ENCODE peak calls at places on chromosomes 1 and 21, in nine cellular contexts. One of them, this sample, is unnamed.

GRCh38 chr1:234212764-234213406 is 160.4 kb upstream of the COA6 start:
- DNase-seq in astrocyte of the cerebellum: peak; percentile 23
- DNase-seq in pancreas: peak; percentile 40
- DNase-seq in right atrium auricular region: peak; percentile 34
- DNase-seq in heart right ventricle: no peak
- DNase-seq in fibroblast of lung: peak; percentile 3
- DNase-seq in GM23338: peak; percentile 84
- DNase-seq in AG10803: peak; percentile 23
- DNase-seq in heart left ventricle: no peak
- DNase-seq in this sample: peak; percentile 15

GRCh38 chr1:237672748-237673147 is 218.0 kb downstream of the ZP4 start:
- DNase-seq in GM23338: peak; percentile 23
- DNase-seq in pancreas: no peak
- DNase-seq in right atrium auricular region: no peak
- DNase-seq in fibroblast of lung: peak; percentile 10
- DNase-seq in heart left ventricle: no peak
- DNase-seq in astrocyte of the cerebellum: no peak
- DNase-seq in heart right ventricle: no peak
- DNase-seq in AG10803: no peak
- DNase-seq in this sample: no peak

GRCh38 chr21:41600116-41600515 is 92.2 kb upstream of the TMPRSS2 start:
- DNase-seq in AG10803: no peak
- DNase-seq in pancreas: no peak
- DNase-seq in heart left ventricle: no peak
- DNase-seq in heart right ventricle: no peak
- DNase-seq in right atrium auricular region: no peak
- DNase-seq in fibroblast of lung: no peak
- DNase-seq in astrocyte of the cerebellum: no peak
- DNase-seq in GM23338: no peak
- DNase-seq in this sample: no peak

GRCh38 chr1:187842406-187843165 is 1013.8 kb downstream of the PLA2G4A start:
- DNase-seq in heart right ventricle: peak; percentile 5
- DNase-seq in astrocyte of the cerebellum: no peak
- DNase-seq in GM23338: peak; percentile 4
- DNase-seq in fibroblast of lung: no peak
- DNase-seq in heart left ventricle: peak; percentile 24
- DNase-seq in pancreas: no peak
- DNase-seq in AG10803: no peak
- DNase-seq in right atrium auricular region: no peak
- DNase-seq in this sample: no peak

GRCh38 chr21:38987551-38988210 is 182.0 kb downstream of the ETS2 start:
- DNase-seq in heart right ventricle: no peak
- DNase-seq in fibroblast of lung: no peak
- DNase-seq in heart left ventricle: no peak
- DNase-seq in right atrium auricular region: no peak
- DNase-seq in AG10803: no peak
- DNase-seq in pancreas: no peak
- DNase-seq in GM23338: no peak
- DNase-seq in astrocyte of the cerebellum: no peak
- DNase-seq in this sample: no peak

GRCh38 chr1:209796733-209797025 is 9.3 kb downstream of the IRF6 start:
- DNase-seq in astrocyte of the cerebellum: no peak
- DNase-seq in heart right ventricle: no peak
- DNase-seq in AG10803: no peak
- DNase-seq in fibroblast of lung: no peak
- DNase-seq in GM23338: no peak
- DNase-seq in pancreas: no peak
- DNase-seq in right atrium auricular region: no peak
- DNase-seq in heart left ventricle: no peak
- DNase-seq in this sample: no peak

GRCh38 chr1:48674641-48675040 is 102.0 kb downstream of the BEND5 start:
- DNase-seq in heart left ventricle: no peak
- DNase-seq in GM23338: no peak
- DNase-seq in AG10803: peak; percentile 38
- DNase-seq in heart right ventricle: no peak
- DNase-seq in right atrium auricular region: no peak
- DNase-seq in pancreas: no peak
- DNase-seq in fibroblast of lung: peak; percentile 63
- DNase-seq in astrocyte of the cerebellum: peak; percentile 32
- DNase-seq in this sample: peak; percentile 17

GRCh38 chr1:234864116-234864515 is 254.1 kb upstream of the IRF2BP2 start:
- DNase-seq in right atrium auricular region: no peak
- DNase-seq in AG10803: no peak
- DNase-seq in heart left ventricle: no peak
- DNase-seq in fibroblast of lung: no peak
- DNase-seq in GM23338: no peak
- DNase-seq in pancreas: no peak
- DNase-seq in heart right ventricle: no peak
- DNase-seq in astrocyte of the cerebellum: no peak
- DNase-seq in this sample: no peak

GRCh38 chr1:77220687-77221463 is 1.6 kb upstream of the PIGK start:
- DNase-seq in AG10803: peak; percentile 33
- DNase-seq in astrocyte of the cerebellum: no peak
- DNase-seq in heart right ventricle: no peak
- DNase-seq in pancreas: no peak
- DNase-seq in fibroblast of lung: peak; percentile 64
- DNase-seq in right atrium auricular region: no peak
- DNase-seq in GM23338: no peak
- DNase-seq in heart left ventricle: no peak
- DNase-seq in this sample: no peak

GRCh38 chr21:45983981-45984551 is 2.5 kb downstream of the COL6A1 start:
- DNase-seq in fibroblast of lung: no peak
- DNase-seq in AG10803: peak; percentile 61
- DNase-seq in GM23338: no peak
- DNase-seq in pancreas: no peak
- DNase-seq in right atrium auricular region: peak; percentile 83
- DNase-seq in heart left ventricle: peak; percentile 74
- DNase-seq in astrocyte of the cerebellum: no peak
- DNase-seq in heart right ventricle: no peak
- DNase-seq in this sample: no peak

GRCh38 chr1:228008391-228009115 is 1.8 kb downstream of the WNT3A start:
- DNase-seq in heart right ventricle: no peak
- DNase-seq in astrocyte of the cerebellum: no peak
- DNase-seq in right atrium auricular region: peak; percentile 9
- DNase-seq in heart left ventricle: no peak
- DNase-seq in GM23338: peak; percentile 70
- DNase-seq in fibroblast of lung: no peak
- DNase-seq in pancreas: no peak
- DNase-seq in AG10803: no peak
- DNase-seq in this sample: no peak

GRCh38 chr1:71049951-71050598 is 2.5 kb upstream of the PTGER3 start:
- DNase-seq in pancreas: peak; percentile 18
- DNase-seq in GM23338: peak; percentile 86
- DNase-seq in heart left ventricle: no peak
- DNase-seq in right atrium auricular region: no peak
- DNase-seq in heart right ventricle: peak; percentile 40
- DNase-seq in fibroblast of lung: peak; percentile 77
- DNase-seq in astrocyte of the cerebellum: peak; percentile 71
- DNase-seq in AG10803: peak; percentile 72
- DNase-seq in this sample: peak; percentile 63

GRCh38 chr1:54356680-54357147 is 49.5 kb downstream of the SSBP3 start:
- DNase-seq in pancreas: no peak
- DNase-seq in heart left ventricle: no peak
- DNase-seq in astrocyte of the cerebellum: no peak
- DNase-seq in fibroblast of lung: no peak
- DNase-seq in GM23338: no peak
- DNase-seq in AG10803: no peak
- DNase-seq in right atrium auricular region: no peak
- DNase-seq in heart right ventricle: no peak
- DNase-seq in this sample: no peak

GRCh38 chr1:175841613-175842234 is 98.3 kb upstream of the TNR start:
- DNase-seq in GM23338: no peak
- DNase-seq in astrocyte of the cerebellum: no peak
- DNase-seq in pancreas: no peak
- DNase-seq in heart right ventricle: no peak
- DNase-seq in right atrium auricular region: no peak
- DNase-seq in AG10803: no peak
- DNase-seq in fibroblast of lung: no peak
- DNase-seq in heart left ventricle: no peak
- DNase-seq in this sample: no peak

GRCh38 chr1:230819976-230820375 is 48.3 kb downstream of the C1orf198 start:
- DNase-seq in right atrium auricular region: peak; percentile 7
- DNase-seq in astrocyte of the cerebellum: no peak
- DNase-seq in fibroblast of lung: no peak
- DNase-seq in pancreas: no peak
- DNase-seq in heart right ventricle: no peak
- DNase-seq in heart left ventricle: no peak
- DNase-seq in AG10803: no peak
- DNase-seq in GM23338: no peak
- DNase-seq in this sample: no peak

GRCh38 chr1:230820568-230820967 is 47.8 kb downstream of the C1orf198 start:
- DNase-seq in heart left ventricle: no peak
- DNase-seq in fibroblast of lung: no peak
- DNase-seq in pancreas: no peak
- DNase-seq in AG10803: no peak
- DNase-seq in GM23338: no peak
- DNase-seq in astrocyte of the cerebellum: no peak
- DNase-seq in right atrium auricular region: peak; percentile 32
- DNase-seq in heart right ventricle: no peak
- DNase-seq in this sample: no peak

GRCh38 chr1:230816018-230816417 is 52.3 kb downstream of the C1orf198 start:
- DNase-seq in AG10803: no peak
- DNase-seq in right atrium auricular region: peak; percentile 32
- DNase-seq in heart right ventricle: no peak
- DNase-seq in pancreas: no peak
- DNase-seq in heart left ventricle: no peak
- DNase-seq in astrocyte of the cerebellum: no peak
- DNase-seq in fibroblast of lung: no peak
- DNase-seq in GM23338: no peak
- DNase-seq in this sample: no peak

GRCh38 chr1:230818881-230819280 is 49.4 kb downstream of the C1orf198 start:
- DNase-seq in GM23338: no peak
- DNase-seq in astrocyte of the cerebellum: no peak
- DNase-seq in AG10803: no peak
- DNase-seq in pancreas: no peak
- DNase-seq in right atrium auricular region: peak; percentile 46
- DNase-seq in fibroblast of lung: no peak
- DNase-seq in heart left ventricle: no peak
- DNase-seq in heart right ventricle: no peak
- DNase-seq in this sample: no peak

GRCh38 chr1:230818411-230818810 is 49.9 kb downstream of the C1orf198 start:
- DNase-seq in right atrium auricular region: peak; percentile 5
- DNase-seq in heart right ventricle: no peak
- DNase-seq in AG10803: peak; percentile 29
- DNase-seq in astrocyte of the cerebellum: no peak
- DNase-seq in fibroblast of lung: no peak
- DNase-seq in heart left ventricle: no peak
- DNase-seq in GM23338: no peak
- DNase-seq in pancreas: no peak
- DNase-seq in this sample: no peak
- TF ChIP-seq CTCF in right atrium auricular region: no peak
- TF ChIP-seq CTCF in heart right ventricle: no peak
- TF ChIP-seq CTCF in AG10803: no peak
- TF ChIP-seq CTCF in astrocyte of the cerebellum: no peak
- TF ChIP-seq CTCF in fibroblast of lung: no peak
- TF ChIP-seq CTCF in heart left ventricle: no peak
- TF ChIP-seq CTCF in GM23338: no peak
- TF ChIP-seq CTCF in pancreas: no peak
- TF ChIP-seq CTCF in this sample: no peak

GRCh38 chr1:14871569-14871968 is 273.1 kb downstream of the KAZN start:
- DNase-seq in AG10803: no peak
- DNase-seq in heart right ventricle: no peak
- DNase-seq in heart left ventricle: no peak
- DNase-seq in astrocyte of the cerebellum: no peak
- DNase-seq in GM23338: no peak
- DNase-seq in fibroblast of lung: no peak
- DNase-seq in right atrium auricular region: no peak
- DNase-seq in pancreas: no peak
- DNase-seq in this sample: no peak
- H3K4me3 ChIP-seq in AG10803: no peak overlapping the region
- H3K4me3 ChIP-seq in heart right ventricle: no peak overlapping the region
- H3K4me3 ChIP-seq in heart left ventricle: no peak overlapping the region
- H3K4me3 ChIP-seq in astrocyte of the cerebellum: no peak overlapping the region
- H3K4me3 ChIP-seq in GM23338: no peak overlapping the region
- H3K4me3 ChIP-seq in fibroblast of lung: no peak overlapping the region
- H3K4me3 ChIP-seq in right atrium auricular region: no peak overlapping the region
- H3K4me3 ChIP-seq in pancreas: no peak overlapping the region
- H3K4me3 ChIP-seq in this sample: no peak overlapping the region

DNA sequence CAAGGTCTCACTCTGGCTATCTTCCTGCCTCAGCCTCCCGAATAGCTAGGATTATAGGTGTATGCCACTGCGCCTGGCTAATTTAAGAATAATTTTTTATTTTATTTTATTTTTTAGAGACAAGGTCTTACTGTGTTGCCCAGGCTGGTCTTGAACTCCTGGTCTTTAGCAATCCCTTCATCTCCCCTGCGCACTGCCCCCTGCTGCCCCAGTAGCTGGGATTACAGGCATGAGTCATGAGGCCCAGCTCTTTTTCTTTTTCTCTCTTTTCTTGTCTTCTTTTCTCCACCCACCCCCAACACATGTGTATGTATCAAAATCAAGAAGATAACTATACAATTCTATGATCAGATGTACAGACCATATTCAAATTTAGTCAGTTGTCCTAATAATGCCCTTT is 87.2 kb downstream of the PEX14 start:
- DNase-seq in AG10803: no peak
- DNase-seq in GM23338: peak; percentile 72
- DNase-seq in right atrium auricular region: no peak
- DNase-seq in fibroblast of lung: no peak
- DNase-seq in pancreas: no peak
- DNase-seq in heart left ventricle: no peak
- DNase-seq in heart right ventricle: no peak
- DNase-seq in astrocyte of the cerebellum: no peak
- DNase-seq in this sample: no peak
- TF ChIP-seq CTCF in AG10803: peak; percentile 4
- TF ChIP-seq CTCF in GM23338: peak; percentile 64
- TF ChIP-seq CTCF in right atrium auricular region: no peak
- TF ChIP-seq CTCF in fibroblast of lung: no peak
- TF ChIP-seq CTCF in pancreas: no peak
- TF ChIP-seq CTCF in heart left ventricle: no peak
- TF ChIP-seq CTCF in heart right ventricle: no peak
- TF ChIP-seq CTCF in astrocyte of the cerebellum: no peak
- TF ChIP-seq CTCF in this sample: peak; percentile 40

DNA sequence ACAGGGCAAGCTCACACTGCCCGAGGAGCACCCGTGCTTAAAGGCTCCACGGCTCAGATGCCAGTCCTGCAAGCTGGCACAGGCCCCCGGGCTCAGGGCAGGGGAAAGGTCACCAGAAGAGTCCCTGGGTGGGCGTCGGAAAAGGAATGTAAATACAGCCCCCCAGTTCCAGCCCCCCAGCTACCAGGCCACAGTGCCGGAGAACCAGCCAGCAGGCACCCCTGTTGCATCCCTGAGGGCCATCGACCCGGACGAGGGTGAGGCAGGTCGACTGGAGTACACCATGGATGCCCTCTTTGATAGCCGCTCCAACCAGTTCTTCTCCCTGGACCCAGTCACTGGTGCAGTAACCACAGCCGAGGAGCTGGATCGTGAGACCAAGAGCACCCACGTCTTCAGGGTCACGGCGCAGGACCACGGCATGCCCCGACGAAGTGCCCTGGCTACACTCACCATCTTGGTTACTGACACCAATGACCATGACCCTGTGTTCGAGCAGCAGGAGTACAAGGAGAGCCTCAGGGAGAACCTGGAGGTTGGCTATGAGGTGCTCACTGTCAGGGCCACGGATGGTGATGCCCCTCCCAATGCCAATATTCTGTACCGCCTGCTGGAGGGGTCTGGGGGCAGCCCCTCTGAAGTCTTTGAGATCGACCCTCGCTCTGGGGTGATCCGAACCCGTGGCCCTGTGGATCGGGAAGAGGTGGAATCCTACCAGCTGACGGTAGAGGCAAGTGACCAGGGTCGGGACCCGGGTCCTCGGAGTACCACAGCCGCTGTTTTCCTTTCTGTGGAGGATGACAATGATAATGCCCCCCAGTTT is 1.3 kb downstream of the CELSR2 start:
- DNase-seq in astrocyte of the cerebellum: no peak
- DNase-seq in heart right ventricle: no peak
- DNase-seq in pancreas: no peak
- DNase-seq in right atrium auricular region: no peak
- DNase-seq in heart left ventricle: peak; percentile 18
- DNase-seq in GM23338: no peak
- DNase-seq in AG10803: no peak
- DNase-seq in fibroblast of lung: no peak
- DNase-seq in this sample: no peak
- H3K4me3 ChIP-seq in astrocyte of the cerebellum: no peak overlapping the region
- H3K4me3 ChIP-seq in heart right ventricle: peak overlapping the region; percentile 47
- H3K4me3 ChIP-seq in pancreas: peak overlapping the region; percentile 73
- H3K4me3 ChIP-seq in right atrium auricular region: peak overlapping the region; percentile 66
- H3K4me3 ChIP-seq in heart left ventricle: peak overlapping the region; percentile 70
- H3K4me3 ChIP-seq in GM23338: peak overlapping the region; percentile 57
- H3K4me3 ChIP-seq in AG10803: no peak overlapping the region
- H3K4me3 ChIP-seq in fibroblast of lung: no peak overlapping the region
- H3K4me3 ChIP-seq in this sample: peak overlapping the region; percentile 13